ENCODE peak calls at places on chromosomes 2 and 18, in six cellular contexts. One of them, this sample, is unnamed.
A peak's percentile ranks its signal among the peaks of the same experiment; 100 is the strongest.

GRCh38 chr2:71306762-71307161 is 24.8 kb upstream of the ZNF638 start:
- DNase-seq in osteocyte: no peak
- DNase-seq in COR-L47: no peak
- DNase-seq in myocyte: peak; percentile 97
- DNase-seq in CD8-positive, alpha-beta T cell: no peak
- DNase-seq in fibroblast of the aortic adventitia: peak; percentile 89
- DNase-seq in this sample: no peak

GRCh38 chr18:74476154-74476553 is 19.0 kb upstream of the DIPK1C start:
- DNase-seq in osteocyte: peak; percentile 73
- DNase-seq in COR-L47: peak; percentile 57
- DNase-seq in myocyte: no peak
- DNase-seq in CD8-positive, alpha-beta T cell: no peak
- DNase-seq in fibroblast of the aortic adventitia: peak; percentile 19
- DNase-seq in this sample: no peak

GRCh38 chr2:121790276-121790956 is 35.0 kb downstream of the TSN start:
- DNase-seq in osteocyte: no peak
- DNase-seq in COR-L47: no peak
- DNase-seq in myocyte: peak; percentile 60
- DNase-seq in CD8-positive, alpha-beta T cell: no peak
- DNase-seq in fibroblast of the aortic adventitia: peak; percentile 91
- DNase-seq in this sample: no peak

GRCh38 chr18:23136326-23137092 is 1.2 kb downstream of the CABLES1 start:
- DNase-seq in osteocyte: no peak
- DNase-seq in COR-L47: peak; percentile 23
- DNase-seq in myocyte: peak; percentile 54
- DNase-seq in CD8-positive, alpha-beta T cell: no peak
- DNase-seq in fibroblast of the aortic adventitia: no peak
- DNase-seq in this sample: no peak

GRCh38 chr18:78995740-78996395 is 16.2 kb downstream of the SALL3 start:
- DNase-seq in osteocyte: peak; percentile 79
- DNase-seq in COR-L47: no peak
- DNase-seq in myocyte: no peak
- DNase-seq in CD8-positive, alpha-beta T cell: no peak
- DNase-seq in fibroblast of the aortic adventitia: no peak
- DNase-seq in this sample: no peak

GRCh38 chr18:8045160-8045885 is 478.2 kb downstream of the PTPRM start:
- DNase-seq in osteocyte: no peak
- DNase-seq in COR-L47: no peak
- DNase-seq in myocyte: no peak
- DNase-seq in CD8-positive, alpha-beta T cell: no peak
- DNase-seq in fibroblast of the aortic adventitia: no peak
- DNase-seq in this sample: no peak

GRCh38 chr2:173574713-173575112 is 220.0 kb downstream of the CDCA7 start:
- DNase-seq in osteocyte: no peak
- DNase-seq in COR-L47: no peak
- DNase-seq in myocyte: no peak
- DNase-seq in CD8-positive, alpha-beta T cell: no peak
- DNase-seq in fibroblast of the aortic adventitia: no peak
- DNase-seq in this sample: no peak

GRCh38 chr2:111662771-111663470 is 221.1 kb downstream of the ANAPC1 start:
- DNase-seq in osteocyte: peak; percentile 56
- DNase-seq in COR-L47: no peak
- DNase-seq in myocyte: no peak
- DNase-seq in CD8-positive, alpha-beta T cell: no peak
- DNase-seq in fibroblast of the aortic adventitia: peak; percentile 56
- DNase-seq in this sample: no peak

GRCh38 chr2:132652501-132652900 is 17.5 kb downstream of the LYPD1 start:
- DNase-seq in osteocyte: no peak
- DNase-seq in COR-L47: no peak
- DNase-seq in myocyte: no peak
- DNase-seq in CD8-positive, alpha-beta T cell: no peak
- DNase-seq in fibroblast of the aortic adventitia: no peak
- DNase-seq in this sample: no peak